ENCODE peak calls at places on chromosomes 7 and 10, in six cellular contexts. R is PC-3, L is trophoblast cell, I is psoas muscle, A is HCT116, O is foreskin keratinocyte. H is an unnamed sample. For H3K4me1, the result is how much of the 10 kb centered on the place peaks cover.

GRCh38 chr10:133520193-133520738 is 6.9 kb upstream of the CYP2E1 start:
- DNase-seq in R (peak), L (peak), I (peak), A (peak), O (no peak), H (peak)

GRCh38 chr7:128030263-128030998 is 806 bp downstream of the LRRC4 start:
- DNase-seq in R (no peak), L (no peak), I (no peak), A (no peak), O (no peak), H (no peak)

GRCh38 chr7:67364441-67365017 is 367.9 kb downstream of the TYW1 start:
- DNase-seq in R (no peak), L (peak), I (peak), A (no peak), O (no peak), H (no peak)

GRCh38 chr7:75611557-75612178 is 119.5 kb downstream of the SPDYE5 start:
- DNase-seq in R (no peak), L (no peak), I (peak), A (no peak), O (no peak), H (peak)

GRCh38 chr7:80676404-80676803 is 38.0 kb downstream of the CD36 start:
- DNase-seq in R (peak), L (no peak), I (no peak), A (no peak), O (no peak), H (no peak)

GRCh38 chr10:109205929-109206585 is 717.3 kb downstream of the XPNPEP1 start:
- DNase-seq in R (peak), L (peak), I (no peak), A (no peak), O (peak), H (no peak)

GRCh38 chr10:44792119-44792783 is 118.9 kb upstream of the TMEM72 start:
- DNase-seq in R (no peak), L (no peak), I (no peak), A (no peak), O (no peak), H (no peak)

GRCh38 chr10:28677889-28678686 is 767 bp downstream of the BAMBI start:
- DNase-seq in R (peak), L (peak), I (peak), A (no peak), O (peak), H (peak)

GRCh38 chr7:121019018-121019417 is 30.5 kb downstream of the CPED1 start:
- DNase-seq in R (no peak), L (peak), I (no peak), A (no peak), O (peak), H (no peak)

GRCh38 chr7:519974-520458 is 370 bp upstream of the PDGFA start:
- DNase-seq in R (peak), L (peak), I (peak), A (no peak), O (peak), H (no peak)

GRCh38 chr7:23418046-23418445 is 52.2 kb downstream of the IGF2BP3 start:
- DNase-seq in R (peak), L (peak), I (no peak), A (no peak), O (peak), H (no peak)

GRCh38 chr10:32265756-32266155 is 81.2 kb downstream of the EPC1 start:
- DNase-seq in R (no peak), L (no peak), I (no peak), A (no peak), O (no peak), H (no peak)

GRCh38 chr10:4450981-4451501 is 375.0 kb upstream of the AKR1E2 start:
- DNase-seq in R (no peak), L (peak), I (no peak), A (no peak), O (peak), H (no peak)

GRCh38 chr7:114789942-114790341 is 132.0 kb upstream of the MDFIC start:
- DNase-seq in R (peak), L (peak), I (no peak), A (no peak), O (peak), H (no peak)

GRCh38 chr10:85477979-85478378 is 888.6 kb downstream of the GRID1 start:
- DNase-seq in R (no peak), L (no peak), I (no peak), A (no peak), O (no peak), H (no peak)

GRCh38 chr10:70404906-70405824 is 1.2 kb downstream of the EIF4EBP2 start:
- DNase-seq in R (peak), L (peak), I (peak), A (no peak), O (peak), H (peak)

GRCh38 chr7:47470567-47471357 is 111.1 kb downstream of the TNS3 start:
- DNase-seq in R (no peak), L (no peak), I (no peak), A (no peak), O (no peak), H (no peak)

GRCh38 chr10:22622242-22622806 is 92.1 kb downstream of the PIP4K2A start:
- DNase-seq in R (no peak), L (no peak), I (no peak), A (no peak), O (no peak), H (no peak)
- H3K4me1 ChIP-seq in R (half or more), L (under half), I (under half), A (half or more), O (under half), H (half or more)

GRCh38 chr10:114064151-114065045 is 20.7 kb downstream of the ADRB1 start:
- DNase-seq in R (no peak), L (no peak), I (no peak), A (no peak), O (no peak), H (peak)
- H3K4me1 ChIP-seq in R (under half), L (under half), I (under half), A (under half), O (under half), H (under half)

DNA sequence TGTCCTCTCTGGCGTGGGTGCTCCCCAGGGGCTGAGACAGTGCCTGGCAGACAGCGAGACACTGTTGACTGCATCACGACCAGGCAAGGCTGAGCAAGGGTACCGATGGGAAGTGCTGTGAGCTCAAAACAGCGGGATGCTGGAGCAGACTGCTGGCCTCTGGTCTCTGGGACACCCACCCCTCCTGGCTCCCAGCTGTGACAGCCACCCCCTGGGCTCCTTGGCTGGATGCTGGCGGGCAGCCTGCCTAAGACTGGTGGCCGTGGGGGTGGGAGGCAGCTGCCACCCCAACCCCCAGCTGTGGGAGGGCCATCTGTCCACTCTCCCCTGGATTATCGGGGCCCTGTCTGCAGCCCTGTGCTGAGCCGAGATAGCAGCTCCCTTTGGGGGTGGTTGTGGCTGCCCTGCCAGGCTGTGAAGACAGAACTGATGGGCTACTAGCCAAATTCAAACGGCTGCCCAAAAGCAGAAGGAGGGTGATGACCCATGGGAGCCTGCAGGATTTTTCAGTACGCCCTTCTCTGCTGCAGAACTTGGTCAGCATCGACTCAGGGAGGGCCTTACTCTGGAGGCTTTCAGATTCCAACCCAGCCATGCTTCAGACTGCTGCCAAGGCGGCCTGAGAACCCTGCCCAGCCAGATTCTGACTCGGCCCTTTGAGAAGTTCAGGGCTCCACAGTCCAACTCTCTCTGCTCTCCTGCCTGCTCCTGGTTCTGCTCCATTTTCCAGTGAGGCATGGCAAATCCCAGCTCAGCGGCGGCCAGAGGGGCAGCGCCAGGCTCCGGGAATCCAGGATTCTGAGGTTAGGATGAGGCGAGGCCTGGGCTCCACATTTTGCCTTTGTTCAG is 125.3 kb downstream of the NEURL1 start:
- DNase-seq in R (no peak), L (no peak), I (peak), A (no peak), O (no peak), H (peak)
- H3K4me1 ChIP-seq in R (under half), L (under half), I (half or more), A (under half), O (under half), H (under half)

DNA sequence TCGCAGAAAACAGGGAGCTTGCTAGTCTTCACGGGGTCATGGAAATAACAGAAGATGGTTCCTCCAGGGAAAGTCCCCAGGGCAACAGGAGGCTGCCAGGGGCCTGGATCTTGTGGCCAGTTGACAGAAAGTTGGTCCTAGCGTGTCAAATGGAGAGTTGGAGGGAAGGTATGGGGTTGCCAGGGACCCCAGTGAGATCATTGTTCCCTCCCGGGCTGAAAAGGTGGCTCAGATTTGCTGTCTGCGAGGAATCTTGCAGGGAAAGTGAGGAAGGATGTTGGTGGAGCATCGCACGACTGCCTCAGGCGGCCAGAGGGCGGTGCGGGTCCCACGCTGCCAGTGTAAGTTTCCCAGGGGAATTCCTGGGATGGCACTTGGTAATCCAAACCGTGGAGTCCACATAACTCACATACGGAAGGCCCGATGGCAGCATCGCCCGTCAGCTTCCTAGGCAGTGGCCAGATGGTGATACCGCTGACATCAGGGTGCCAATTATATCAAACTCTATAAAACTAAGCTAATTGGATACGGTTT is 189.7 kb downstream of the CELF2 start:
- DNase-seq in R (no peak), L (no peak), I (peak), A (no peak), O (no peak), H (no peak)
- H3K4me1 ChIP-seq in R (under half), L (under half), I (under half), A (under half), O (under half), H (under half)

DNA sequence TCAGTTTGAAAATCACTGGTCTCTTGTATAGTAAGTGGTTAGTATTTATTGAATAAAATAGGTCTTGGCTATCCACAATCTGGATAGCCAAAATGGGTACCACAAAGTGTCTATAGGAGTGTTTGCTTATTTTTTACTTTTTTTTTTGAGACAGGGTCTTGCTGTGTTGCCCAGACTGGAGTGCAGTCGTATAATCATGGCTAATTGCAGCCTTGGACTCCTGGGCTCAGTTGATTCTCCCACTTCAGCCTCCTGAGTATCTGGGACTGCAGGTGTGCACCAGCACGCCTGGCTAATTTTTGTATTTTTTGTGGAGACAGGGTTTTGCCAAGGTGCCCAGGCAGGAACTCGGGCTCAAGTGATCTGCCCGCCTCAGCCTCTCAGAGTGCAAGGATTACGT is 2.8 kb downstream of the RBM33 start:
- DNase-seq in R (no peak), L (no peak), I (no peak), A (no peak), O (no peak), H (no peak)
- H3K4me1 ChIP-seq in R (under half), L (under half), I (under half), A (under half), O (under half), H (under half)